ENCODE peak calls at places on chromosomes 13 and 19, in seven cellular contexts. One of them, this sample, is unnamed.

GRCh38 chr19:30226464-30227070 is 145.6 kb upstream of the ZNF536 start:
- DNase-seq in SK-N-SH: peak; percentile 79
- DNase-seq in HCT116: no peak
- DNase-seq in K562: no peak
- DNase-seq in H1: no peak
- DNase-seq in HepG2: no peak
- DNase-seq in GM12878: no peak
- DNase-seq in this sample: no peak

GRCh38 chr13:43348397-43348796 is 325.0 kb downstream of the DNAJC15 start:
- DNase-seq in SK-N-SH: no peak
- DNase-seq in HCT116: no peak
- DNase-seq in K562: no peak
- DNase-seq in H1: no peak
- DNase-seq in HepG2: no peak
- DNase-seq in GM12878: no peak
- DNase-seq in this sample: no peak

GRCh38 chr19:16608290-16608704 is 19.7 kb downstream of the MED26 start:
- DNase-seq in SK-N-SH: no peak
- DNase-seq in HCT116: no peak
- DNase-seq in K562: no peak
- DNase-seq in H1: no peak
- DNase-seq in HepG2: no peak
- DNase-seq in GM12878: no peak
- DNase-seq in this sample: no peak

GRCh38 chr19:45016388-45017314 is 15.4 kb downstream of the RELB start:
- DNase-seq in SK-N-SH: peak; percentile 88
- DNase-seq in HCT116: peak; percentile 42
- DNase-seq in K562: peak; percentile 80
- DNase-seq in H1: no peak
- DNase-seq in HepG2: peak; percentile 78
- DNase-seq in GM12878: peak; percentile 94
- DNase-seq in this sample: peak; percentile 83

GRCh38 chr13:41139296-41139966 is 6.8 kb upstream of the KBTBD6 start:
- DNase-seq in SK-N-SH: no peak
- DNase-seq in HCT116: no peak
- DNase-seq in K562: no peak
- DNase-seq in H1: no peak
- DNase-seq in HepG2: no peak
- DNase-seq in GM12878: no peak
- DNase-seq in this sample: no peak

GRCh38 chr19:45568732-45569131 is 15.9 kb downstream of the OPA3 start:
- DNase-seq in SK-N-SH: no peak
- DNase-seq in HCT116: peak; percentile 41
- DNase-seq in K562: no peak
- DNase-seq in H1: no peak
- DNase-seq in HepG2: no peak
- DNase-seq in GM12878: no peak
- DNase-seq in this sample: no peak

GRCh38 chr19:13765395-13766094 is 1.2 kb downstream of the MRI1 start:
- DNase-seq in SK-N-SH: peak; percentile 52
- DNase-seq in HCT116: no peak
- DNase-seq in K562: peak; percentile 26
- DNase-seq in H1: no peak
- DNase-seq in HepG2: peak; percentile 47
- DNase-seq in GM12878: no peak
- DNase-seq in this sample: peak; percentile 13

GRCh38 chr13:24651718-24652345 is 28.4 kb upstream of the ATP12A start:
- DNase-seq in SK-N-SH: no peak
- DNase-seq in HCT116: no peak
- DNase-seq in K562: no peak
- DNase-seq in H1: no peak
- DNase-seq in HepG2: no peak
- DNase-seq in GM12878: no peak
- DNase-seq in this sample: no peak

GRCh38 chr13:32311188-32311897 is 3.8 kb downstream of the ZAR1L start:
- DNase-seq in SK-N-SH: no peak
- DNase-seq in HCT116: no peak
- DNase-seq in K562: no peak
- DNase-seq in H1: no peak
- DNase-seq in HepG2: no peak
- DNase-seq in GM12878: no peak
- DNase-seq in this sample: no peak

GRCh38 chr13:36382030-36382429 is 35.8 kb upstream of the SPART start:
- DNase-seq in SK-N-SH: no peak
- DNase-seq in HCT116: no peak
- DNase-seq in K562: no peak
- DNase-seq in H1: no peak
- DNase-seq in HepG2: no peak
- DNase-seq in GM12878: no peak
- DNase-seq in this sample: no peak

GRCh38 chr13:51811920-51812328 is 8.0 kb upstream of the DHRS12 start:
- DNase-seq in SK-N-SH: no peak
- DNase-seq in HCT116: no peak
- DNase-seq in K562: peak; percentile 21
- DNase-seq in H1: no peak
- DNase-seq in HepG2: no peak
- DNase-seq in GM12878: no peak
- DNase-seq in this sample: no peak

GRCh38 chr19:36489920-36490415 is 607 bp upstream of the ZNF566 start:
- DNase-seq in SK-N-SH: peak; percentile 91
- DNase-seq in HCT116: no peak
- DNase-seq in K562: peak; percentile 93
- DNase-seq in H1: peak; percentile 93
- DNase-seq in HepG2: peak; percentile 94
- DNase-seq in GM12878: peak; percentile 73
- DNase-seq in this sample: peak; percentile 51

GRCh38 chr13:32883501-32883900 is 132.7 kb upstream of the KL start:
- DNase-seq in SK-N-SH: peak; percentile 37
- DNase-seq in HCT116: no peak
- DNase-seq in K562: no peak
- DNase-seq in H1: no peak
- DNase-seq in HepG2: no peak
- DNase-seq in GM12878: no peak
- DNase-seq in this sample: no peak

GRCh38 chr13:25037057-25037813 is 58.7 kb upstream of the PABPC3 start:
- DNase-seq in SK-N-SH: peak; percentile 62
- DNase-seq in HCT116: peak; percentile 55
- DNase-seq in K562: peak; percentile 66
- DNase-seq in H1: no peak
- DNase-seq in HepG2: peak; percentile 52
- DNase-seq in GM12878: no peak
- DNase-seq in this sample: peak; percentile 41

GRCh38 chr19:39425744-39426143 is 10.0 kb downstream of the RPS16 start:
- DNase-seq in SK-N-SH: no peak
- DNase-seq in HCT116: no peak
- DNase-seq in K562: no peak
- DNase-seq in H1: no peak
- DNase-seq in HepG2: no peak
- DNase-seq in GM12878: no peak
- DNase-seq in this sample: no peak

GRCh38 chr19:6047741-6048231 is 62.5 kb downstream of the RFX2 start:
- DNase-seq in SK-N-SH: peak; percentile 84
- DNase-seq in HCT116: peak; percentile 31
- DNase-seq in K562: peak; percentile 68
- DNase-seq in H1: no peak
- DNase-seq in HepG2: peak; percentile 70
- DNase-seq in GM12878: no peak
- DNase-seq in this sample: peak; percentile 62

GRCh38 chr13:49608932-49609331 is 19.4 kb upstream of the ARL11 start:
- DNase-seq in SK-N-SH: no peak
- DNase-seq in HCT116: no peak
- DNase-seq in K562: no peak
- DNase-seq in H1: no peak
- DNase-seq in HepG2: no peak
- DNase-seq in GM12878: no peak
- DNase-seq in this sample: no peak

GRCh38 chr19:31718898-31719297 is 369.7 kb upstream of the TSHZ3 start:
- DNase-seq in SK-N-SH: no peak
- DNase-seq in HCT116: no peak
- DNase-seq in K562: no peak
- DNase-seq in H1: no peak
- DNase-seq in HepG2: no peak
- DNase-seq in GM12878: no peak
- DNase-seq in this sample: no peak

GRCh38 chr19:51737924-51738323 is 13.8 kb downstream of the FPR1 start:
- DNase-seq in SK-N-SH: no peak
- DNase-seq in HCT116: no peak
- DNase-seq in K562: no peak
- DNase-seq in H1: no peak
- DNase-seq in HepG2: no peak
- DNase-seq in GM12878: no peak
- DNase-seq in this sample: no peak

GRCh38 chr13:99484405-99484981 is 16.8 kb upstream of the TM9SF2 start:
- DNase-seq in SK-N-SH: no peak
- DNase-seq in HCT116: no peak
- DNase-seq in K562: no peak
- DNase-seq in H1: no peak
- DNase-seq in HepG2: no peak
- DNase-seq in GM12878: no peak
- DNase-seq in this sample: no peak

GRCh38 chr19:2812414-2813234 is 7.0 kb upstream of the ZNF554 start:
- DNase-seq in SK-N-SH: peak; percentile 57
- DNase-seq in HCT116: no peak
- DNase-seq in K562: no peak
- DNase-seq in H1: no peak
- DNase-seq in HepG2: no peak
- DNase-seq in GM12878: no peak
- DNase-seq in this sample: no peak

GRCh38 chr13:76361868-76362267 is 524.3 kb downstream of the KCTD12 start:
- DNase-seq in SK-N-SH: no peak
- DNase-seq in HCT116: no peak
- DNase-seq in K562: no peak
- DNase-seq in H1: no peak
- DNase-seq in HepG2: no peak
- DNase-seq in GM12878: no peak
- DNase-seq in this sample: no peak

GRCh38 chr19:5046339-5047039 is 77.6 kb downstream of the KDM4B start:
- DNase-seq in SK-N-SH: no peak
- DNase-seq in HCT116: no peak
- DNase-seq in K562: no peak
- DNase-seq in H1: no peak
- DNase-seq in HepG2: peak; percentile 87
- DNase-seq in GM12878: no peak
- DNase-seq in this sample: peak; percentile 87
- TF ChIP-seq JUND in SK-N-SH: no peak
- TF ChIP-seq JUND in HCT116: no peak
- TF ChIP-seq JUND in K562: no peak
- TF ChIP-seq JUND in H1: no peak
- TF ChIP-seq JUND in HepG2: no peak
- TF ChIP-seq JUND in GM12878: no peak
- TF ChIP-seq JUND in this sample: no peak

DNA sequence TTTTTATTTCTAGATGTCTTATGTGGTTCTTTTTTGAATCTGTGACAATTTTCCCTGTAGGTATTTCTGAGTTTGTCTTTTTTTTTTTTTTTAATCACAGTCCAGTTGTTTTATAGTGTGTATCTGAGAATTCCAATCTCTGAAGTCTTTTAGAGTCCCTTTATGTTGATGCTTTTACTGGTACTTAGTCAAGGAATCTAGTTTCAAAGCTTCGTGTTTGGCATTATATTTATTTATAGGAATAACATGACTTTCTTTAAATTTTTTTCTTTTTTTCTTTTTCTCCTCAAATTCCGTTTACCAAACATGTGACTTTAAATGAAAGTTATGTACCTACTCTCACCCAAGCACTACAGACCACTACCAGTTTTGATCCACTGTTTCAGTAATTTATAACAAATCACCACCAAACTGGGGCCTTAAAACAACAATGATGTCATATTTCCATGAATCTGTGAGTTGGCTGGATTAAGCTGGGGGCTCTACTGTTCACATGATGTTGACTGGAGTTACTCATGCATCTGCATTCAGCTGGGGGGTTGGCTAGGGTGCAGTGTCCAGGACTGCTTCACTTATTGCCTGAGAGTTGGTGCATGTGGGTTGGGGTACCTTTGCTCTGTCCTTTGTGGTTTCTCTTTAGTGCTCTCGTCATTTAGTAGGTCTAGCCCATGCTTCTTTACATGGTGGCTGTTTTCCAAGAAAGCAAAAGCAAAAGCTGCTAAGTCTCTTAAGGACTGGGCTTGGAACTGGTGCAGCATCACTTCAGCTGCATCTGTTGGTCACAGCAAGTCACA is 22.3 kb downstream of the KCTD4 start:
- DNase-seq in SK-N-SH: no peak
- DNase-seq in HCT116: no peak
- DNase-seq in K562: peak; percentile 25
- DNase-seq in H1: no peak
- DNase-seq in HepG2: peak; percentile 53
- DNase-seq in GM12878: no peak
- DNase-seq in this sample: no peak
- TF ChIP-seq JUND in SK-N-SH: peak; percentile 58
- TF ChIP-seq JUND in HCT116: peak; percentile 20
- TF ChIP-seq JUND in K562: peak; percentile 69
- TF ChIP-seq JUND in H1: no peak
- TF ChIP-seq JUND in HepG2: no peak
- TF ChIP-seq JUND in GM12878: no peak
- TF ChIP-seq JUND in this sample: no peak

GRCh38 chr13:29924951-29925350 is 74.5 kb upstream of the UBL3 start:
- DNase-seq in SK-N-SH: no peak
- DNase-seq in HCT116: no peak
- DNase-seq in K562: no peak
- DNase-seq in H1: no peak
- DNase-seq in HepG2: no peak
- DNase-seq in GM12878: no peak
- DNase-seq in this sample: no peak
- TF ChIP-seq JUND in SK-N-SH: no peak
- TF ChIP-seq JUND in HCT116: no peak
- TF ChIP-seq JUND in K562: no peak
- TF ChIP-seq JUND in H1: no peak
- TF ChIP-seq JUND in HepG2: no peak
- TF ChIP-seq JUND in GM12878: no peak
- TF ChIP-seq JUND in this sample: no peak

DNA sequence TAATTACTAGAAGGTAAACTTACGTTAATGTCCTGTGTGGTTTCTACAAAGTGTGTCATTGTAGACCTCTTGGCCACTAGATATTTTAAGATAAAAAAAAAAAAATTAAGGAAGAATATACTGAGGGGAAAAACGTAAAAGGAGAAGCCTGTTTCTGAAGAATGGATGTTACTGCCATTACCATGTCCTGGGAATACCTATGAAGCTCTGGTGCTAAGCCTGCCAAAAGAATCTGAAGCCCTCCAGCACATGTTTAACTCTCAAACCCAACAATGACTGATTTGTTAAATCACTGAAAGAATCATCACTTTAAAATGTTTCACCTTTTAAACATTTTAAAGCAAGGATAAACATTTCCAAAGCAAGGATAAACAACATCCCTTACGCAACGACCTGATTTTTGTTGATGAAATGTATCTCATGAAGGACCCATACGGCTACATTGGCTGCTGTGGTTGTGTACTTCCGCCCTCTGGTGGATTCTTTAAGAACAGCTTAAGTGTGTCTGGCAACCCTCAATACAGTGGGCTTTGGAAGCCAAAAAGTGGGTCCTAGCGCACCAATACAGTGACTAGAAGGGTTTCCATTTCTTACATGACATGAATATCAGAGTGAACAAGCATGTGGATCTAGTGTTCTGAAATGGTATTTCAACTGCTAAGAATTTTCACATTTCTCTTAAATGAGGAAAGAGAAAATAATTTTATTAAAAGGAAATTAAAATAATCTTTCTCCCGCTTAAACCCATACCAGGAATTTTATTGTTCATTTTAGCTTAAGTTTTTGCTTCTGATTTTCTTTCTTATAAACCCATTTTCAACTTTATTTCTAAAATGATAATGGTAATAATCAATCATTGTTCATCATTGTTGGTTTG is 74.5 kb upstream of the RAP2A start:
- DNase-seq in SK-N-SH: peak; percentile 66
- DNase-seq in HCT116: peak; percentile 44
- DNase-seq in K562: peak; percentile 71
- DNase-seq in H1: no peak
- DNase-seq in HepG2: peak; percentile 73
- DNase-seq in GM12878: no peak
- DNase-seq in this sample: peak; percentile 30
- TF ChIP-seq JUND in SK-N-SH: no peak
- TF ChIP-seq JUND in HCT116: no peak
- TF ChIP-seq JUND in K562: no peak
- TF ChIP-seq JUND in H1: peak; percentile 18
- TF ChIP-seq JUND in HepG2: no peak
- TF ChIP-seq JUND in GM12878: no peak
- TF ChIP-seq JUND in this sample: no peak

This sample was measured in T47D.